ENCODE peak calls at places on chromosomes 4 and X, in five cellular contexts. One of them, this sample, is unnamed.

GRCh38 chrX:47446971-47447370 is 36.1 kb downstream of the ZNF41 start:
- DNase-seq in left ventricle myocardium inferior: no peak
- DNase-seq in tibial artery: no peak
- DNase-seq in right atrium auricular region: no peak
- DNase-seq in T-helper 17 cell: no peak
- DNase-seq in this sample: no peak

GRCh38 chr4:108651068-108651794 is 832 bp downstream of the OSTC start:
- DNase-seq in left ventricle myocardium inferior: no peak
- DNase-seq in tibial artery: no peak
- DNase-seq in right atrium auricular region: no peak
- DNase-seq in T-helper 17 cell: no peak
- DNase-seq in this sample: no peak

GRCh38 chr4:84965558-84966381 is 720 bp downstream of the WDFY3 start:
- DNase-seq in left ventricle myocardium inferior: peak; percentile 48
- DNase-seq in tibial artery: peak; percentile 70
- DNase-seq in right atrium auricular region: no peak
- DNase-seq in T-helper 17 cell: no peak
- DNase-seq in this sample: peak; percentile 80

GRCh38 chr4:147740176-147740575 is 8.3 kb downstream of the ARHGAP10 start:
- DNase-seq in left ventricle myocardium inferior: no peak
- DNase-seq in tibial artery: no peak
- DNase-seq in right atrium auricular region: no peak
- DNase-seq in T-helper 17 cell: no peak
- DNase-seq in this sample: no peak

GRCh38 chr4:145034727-145035211 is 63.2 kb downstream of the ANAPC10 start:
- DNase-seq in left ventricle myocardium inferior: no peak
- DNase-seq in tibial artery: no peak
- DNase-seq in right atrium auricular region: no peak
- DNase-seq in T-helper 17 cell: no peak
- DNase-seq in this sample: no peak

GRCh38 chr4:181564616-181565015 is 678.6 kb upstream of the TENM3 start:
- DNase-seq in left ventricle myocardium inferior: no peak
- DNase-seq in tibial artery: no peak
- DNase-seq in right atrium auricular region: no peak
- DNase-seq in T-helper 17 cell: no peak
- DNase-seq in this sample: no peak

GRCh38 chrX:107450823-107451509 is 1.5 kb downstream of the FRMPD3 start:
- DNase-seq in left ventricle myocardium inferior: no peak
- DNase-seq in tibial artery: no peak
- DNase-seq in right atrium auricular region: no peak
- DNase-seq in T-helper 17 cell: no peak
- DNase-seq in this sample: no peak

GRCh38 chr4:15675363-15675762 is 6.3 kb upstream of the FAM200B start:
- DNase-seq in left ventricle myocardium inferior: no peak
- DNase-seq in tibial artery: no peak
- DNase-seq in right atrium auricular region: no peak
- DNase-seq in T-helper 17 cell: no peak
- DNase-seq in this sample: no peak

GRCh38 chr4:106869551-106869950 is 166.6 kb downstream of the DKK2 start:
- DNase-seq in left ventricle myocardium inferior: no peak
- DNase-seq in tibial artery: no peak
- DNase-seq in right atrium auricular region: no peak
- DNase-seq in T-helper 17 cell: no peak
- DNase-seq in this sample: no peak

GRCh38 chrX:44572340-44572938 is 29.8 kb upstream of the FUNDC1 start:
- DNase-seq in left ventricle myocardium inferior: no peak
- DNase-seq in tibial artery: no peak
- DNase-seq in right atrium auricular region: no peak
- DNase-seq in T-helper 17 cell: no peak
- DNase-seq in this sample: no peak

GRCh38 chr4:102869569-102870227 is 906 bp downstream of the CISD2 start:
- DNase-seq in left ventricle myocardium inferior: no peak
- DNase-seq in tibial artery: no peak
- DNase-seq in right atrium auricular region: no peak
- DNase-seq in T-helper 17 cell: peak; percentile 13
- DNase-seq in this sample: no peak

GRCh38 chr4:70927502-70928139 is 25.5 kb downstream of the MOB1B start:
- DNase-seq in left ventricle myocardium inferior: no peak
- DNase-seq in tibial artery: no peak
- DNase-seq in right atrium auricular region: no peak
- DNase-seq in T-helper 17 cell: no peak
- DNase-seq in this sample: no peak

GRCh38 chr4:100548209-100548579 is 30.4 kb upstream of the EMCN start:
- DNase-seq in left ventricle myocardium inferior: no peak
- DNase-seq in tibial artery: no peak
- DNase-seq in right atrium auricular region: no peak
- DNase-seq in T-helper 17 cell: no peak
- DNase-seq in this sample: no peak

GRCh38 chr4:2416564-2417195 is 1.8 kb downstream of the ZFYVE28 start:
- DNase-seq in left ventricle myocardium inferior: peak; percentile 38
- DNase-seq in tibial artery: no peak
- DNase-seq in right atrium auricular region: no peak
- DNase-seq in T-helper 17 cell: no peak
- DNase-seq in this sample: no peak

GRCh38 chr4:15375707-15376106 is 52.1 kb upstream of the C1QTNF7 start:
- DNase-seq in left ventricle myocardium inferior: no peak
- DNase-seq in tibial artery: no peak
- DNase-seq in right atrium auricular region: no peak
- DNase-seq in T-helper 17 cell: no peak
- DNase-seq in this sample: no peak

GRCh38 chr4:135601351-135601750 is 1399.8 kb upstream of the PABPC4L start:
- DNase-seq in left ventricle myocardium inferior: no peak
- DNase-seq in tibial artery: no peak
- DNase-seq in right atrium auricular region: no peak
- DNase-seq in T-helper 17 cell: no peak
- DNase-seq in this sample: no peak

GRCh38 chr4:186765138-186765537 is 41.5 kb upstream of the FAT1 start:
- DNase-seq in left ventricle myocardium inferior: no peak
- DNase-seq in tibial artery: peak; percentile 69
- DNase-seq in right atrium auricular region: no peak
- DNase-seq in T-helper 17 cell: no peak
- DNase-seq in this sample: no peak

GRCh38 chr4:122577808-122578781 is 42.8 kb downstream of the IL21 start:
- DNase-seq in left ventricle myocardium inferior: no peak
- DNase-seq in tibial artery: no peak
- DNase-seq in right atrium auricular region: no peak
- DNase-seq in T-helper 17 cell: peak; percentile 15
- DNase-seq in this sample: no peak

GRCh38 chrX:134607523-134607922 is 50.7 kb downstream of the PLAC1 start:
- DNase-seq in left ventricle myocardium inferior: no peak
- DNase-seq in tibial artery: no peak
- DNase-seq in right atrium auricular region: no peak
- DNase-seq in T-helper 17 cell: no peak
- DNase-seq in this sample: no peak

GRCh38 chrX:71144651-71145050 is at the start of gene NLGN3:
- DNase-seq in left ventricle myocardium inferior: no peak
- DNase-seq in tibial artery: no peak
- DNase-seq in right atrium auricular region: no peak
- DNase-seq in T-helper 17 cell: no peak
- DNase-seq in this sample: peak; percentile 62

GRCh38 chr4:81136161-81136910 is 78.7 kb downstream of the PRKG2 start:
- DNase-seq in left ventricle myocardium inferior: no peak
- DNase-seq in tibial artery: no peak
- DNase-seq in right atrium auricular region: no peak
- DNase-seq in T-helper 17 cell: no peak
- DNase-seq in this sample: peak; percentile 20

GRCh38 chr4:84498203-84499026 is 677 bp downstream of the NKX6-1 start:
- DNase-seq in left ventricle myocardium inferior: no peak
- DNase-seq in tibial artery: no peak
- DNase-seq in right atrium auricular region: no peak
- DNase-seq in T-helper 17 cell: no peak
- DNase-seq in this sample: peak; percentile 56

GRCh38 chrX:48957477-48957826 is at the start of gene OTUD5:
- DNase-seq in left ventricle myocardium inferior: peak; percentile 51
- DNase-seq in tibial artery: peak; percentile 79
- DNase-seq in right atrium auricular region: no peak
- DNase-seq in T-helper 17 cell: peak; percentile 62
- DNase-seq in this sample: peak; percentile 87

GRCh38 chr4:84924439-84924838 is 42.1 kb downstream of the WDFY3 start:
- DNase-seq in left ventricle myocardium inferior: no peak
- DNase-seq in tibial artery: no peak
- DNase-seq in right atrium auricular region: no peak
- DNase-seq in T-helper 17 cell: no peak
- DNase-seq in this sample: no peak

GRCh38 chr4:30962949-30963348 is 242.8 kb downstream of the PCDH7 start:
- DNase-seq in left ventricle myocardium inferior: no peak
- DNase-seq in tibial artery: no peak
- DNase-seq in right atrium auricular region: no peak
- DNase-seq in T-helper 17 cell: no peak
- DNase-seq in this sample: no peak

GRCh38 chrX:9788908-9789307 is 2.7 kb downstream of the SHROOM2 start:
- DNase-seq in left ventricle myocardium inferior: no peak
- DNase-seq in tibial artery: no peak
- DNase-seq in right atrium auricular region: no peak
- DNase-seq in T-helper 17 cell: no peak
- DNase-seq in this sample: no peak

GRCh38 chr4:65337371-65337770 is 332.9 kb downstream of the EPHA5 start:
- DNase-seq in left ventricle myocardium inferior: no peak
- DNase-seq in tibial artery: no peak
- DNase-seq in right atrium auricular region: no peak
- DNase-seq in T-helper 17 cell: no peak
- DNase-seq in this sample: no peak

GRCh38 chr4:107966903-107967302 is 22.8 kb upstream of the HADH start:
- DNase-seq in left ventricle myocardium inferior: no peak
- DNase-seq in tibial artery: no peak
- DNase-seq in right atrium auricular region: no peak
- DNase-seq in T-helper 17 cell: no peak
- DNase-seq in this sample: no peak

GRCh38 chrX:150476183-150476699 is 92.2 kb upstream of the MTM1 start:
- DNase-seq in left ventricle myocardium inferior: no peak
- DNase-seq in tibial artery: no peak
- DNase-seq in right atrium auricular region: no peak
- DNase-seq in T-helper 17 cell: no peak
- DNase-seq in this sample: no peak

GRCh38 chr4:184506527-184507121 is 32.3 kb upstream of the IRF2 start:
- DNase-seq in left ventricle myocardium inferior: no peak
- DNase-seq in tibial artery: no peak
- DNase-seq in right atrium auricular region: no peak
- DNase-seq in T-helper 17 cell: no peak
- DNase-seq in this sample: no peak

GRCh38 chr4:100356172-100356571 is 161.7 kb downstream of the EMCN start:
- DNase-seq in left ventricle myocardium inferior: no peak
- DNase-seq in tibial artery: no peak
- DNase-seq in right atrium auricular region: no peak
- DNase-seq in T-helper 17 cell: no peak
- DNase-seq in this sample: no peak

DNA sequence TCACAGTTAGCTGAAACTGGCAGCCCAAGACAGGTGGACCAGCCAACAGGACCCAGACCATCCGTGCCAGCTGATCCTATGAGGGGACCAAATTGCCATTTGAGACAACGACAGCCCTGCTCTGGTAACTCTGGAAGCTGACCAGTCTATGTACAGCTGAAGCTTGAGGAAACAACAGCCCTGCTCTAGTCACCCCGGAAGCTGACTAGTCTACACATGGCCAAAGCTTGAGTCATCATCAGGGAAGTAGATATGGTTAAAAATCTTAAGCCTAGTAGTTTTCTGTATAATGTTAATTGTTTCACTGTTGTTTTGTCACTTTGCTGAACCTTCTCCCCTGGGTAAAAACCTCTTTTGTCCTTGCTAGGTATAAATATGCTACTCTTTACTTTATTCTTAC is 905.4 kb upstream of the NDST4 start:
- DNase-seq in left ventricle myocardium inferior: no peak
- DNase-seq in tibial artery: no peak
- DNase-seq in right atrium auricular region: no peak
- DNase-seq in T-helper 17 cell: no peak
- DNase-seq in this sample: no peak
- H3K9me3 ChIP-seq in left ventricle myocardium inferior: peaks cover 86% of the 10 kb centered on the region
- H3K9me3 ChIP-seq in tibial artery: peaks cover 34% of the 10 kb centered on the region
- H3K9me3 ChIP-seq in right atrium auricular region: peaks cover 5% of the 10 kb centered on the region
- H3K9me3 ChIP-seq in T-helper 17 cell: peaks cover 4% of the 10 kb centered on the region
- H3K9me3 ChIP-seq in this sample: peaks cover 8% of the 10 kb centered on the region

GRCh38 chr4:125741825-125742452 is 427.2 kb downstream of the FAT4 start:
- DNase-seq in left ventricle myocardium inferior: no peak
- DNase-seq in tibial artery: no peak
- DNase-seq in right atrium auricular region: no peak
- DNase-seq in T-helper 17 cell: no peak
- DNase-seq in this sample: no peak

GRCh38 chr4:125744891-125745364 is 430.2 kb downstream of the FAT4 start:
- DNase-seq in left ventricle myocardium inferior: no peak
- DNase-seq in tibial artery: no peak
- DNase-seq in right atrium auricular region: no peak
- DNase-seq in T-helper 17 cell: peak; percentile 10
- DNase-seq in this sample: peak; percentile 50

GRCh38 chr4:125736057-125736456 is 421.3 kb downstream of the FAT4 start:
- DNase-seq in left ventricle myocardium inferior: no peak
- DNase-seq in tibial artery: no peak
- DNase-seq in right atrium auricular region: no peak
- DNase-seq in T-helper 17 cell: no peak
- DNase-seq in this sample: no peak

GRCh38 chr4:125735107-125735506 is 420.4 kb downstream of the FAT4 start:
- DNase-seq in left ventricle myocardium inferior: no peak
- DNase-seq in tibial artery: no peak
- DNase-seq in right atrium auricular region: peak; percentile 68
- DNase-seq in T-helper 17 cell: no peak
- DNase-seq in this sample: peak; percentile 69

GRCh38 chr4:125739760-125740159 is 425.0 kb downstream of the FAT4 start:
- DNase-seq in left ventricle myocardium inferior: no peak
- DNase-seq in tibial artery: no peak
- DNase-seq in right atrium auricular region: no peak
- DNase-seq in T-helper 17 cell: no peak
- DNase-seq in this sample: peak; percentile 55
- H3K9me3 ChIP-seq in left ventricle myocardium inferior: peaks cover 20% of the 10 kb centered on the region
- H3K9me3 ChIP-seq in tibial artery: no peaks in the 10 kb centered on the region
- H3K9me3 ChIP-seq in right atrium auricular region: peaks cover 4% of the 10 kb centered on the region
- H3K9me3 ChIP-seq in T-helper 17 cell: no peaks in the 10 kb centered on the region
- H3K9me3 ChIP-seq in this sample: no peaks in the 10 kb centered on the region

DNA sequence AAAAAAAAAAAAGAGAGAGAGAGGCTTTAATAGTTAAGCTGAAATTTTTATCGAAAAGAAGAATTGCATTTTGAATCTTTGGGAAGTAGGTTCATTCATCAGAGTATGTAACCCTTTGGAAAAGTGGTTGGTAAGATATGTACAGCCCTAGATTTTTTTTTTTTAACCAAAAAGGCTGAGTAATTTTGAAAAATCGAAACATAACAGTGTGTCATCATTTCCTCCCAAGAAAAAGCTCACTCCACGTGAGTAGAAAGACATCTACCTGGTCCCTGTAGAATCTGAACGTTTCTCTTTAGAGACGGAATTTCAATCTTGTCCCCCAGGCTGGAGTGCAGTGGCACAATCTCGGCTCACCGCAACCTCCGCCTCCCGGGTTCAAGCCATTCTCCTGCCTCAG is 16.2 kb downstream of the SHOX start:
- DNase-seq in left ventricle myocardium inferior: no peak
- DNase-seq in tibial artery: no peak
- DNase-seq in right atrium auricular region: no peak
- DNase-seq in T-helper 17 cell: no peak
- DNase-seq in this sample: no peak
- H3K9me3 ChIP-seq in left ventricle myocardium inferior: peaks cover 8% of the 10 kb centered on the region
- H3K9me3 ChIP-seq in tibial artery: no peaks in the 10 kb centered on the region
- H3K9me3 ChIP-seq in right atrium auricular region: no peaks in the 10 kb centered on the region
- H3K9me3 ChIP-seq in T-helper 17 cell: no peaks in the 10 kb centered on the region
- H3K9me3 ChIP-seq in this sample: no peaks in the 10 kb centered on the region

GRCh38 chrX:155435744-155436112 is 22.7 kb downstream of the F8A3 start:
- DNase-seq in left ventricle myocardium inferior: no peak
- DNase-seq in tibial artery: no peak
- DNase-seq in right atrium auricular region: no peak
- DNase-seq in T-helper 17 cell: no peak
- DNase-seq in this sample: no peak

GRCh38 chrX:155434906-155435743 is 23.3 kb downstream of the F8A3 start:
- DNase-seq in left ventricle myocardium inferior: peak; percentile 14
- DNase-seq in tibial artery: no peak
- DNase-seq in right atrium auricular region: peak; percentile 60
- DNase-seq in T-helper 17 cell: no peak
- DNase-seq in this sample: peak; percentile 40

GRCh38 chrX:155441097-155441496 is 17.3 kb downstream of the F8A3 start:
- DNase-seq in left ventricle myocardium inferior: no peak
- DNase-seq in tibial artery: no peak
- DNase-seq in right atrium auricular region: no peak
- DNase-seq in T-helper 17 cell: no peak
- DNase-seq in this sample: no peak
- H3K9me3 ChIP-seq in left ventricle myocardium inferior: peaks cover 16% of the 10 kb centered on the region
- H3K9me3 ChIP-seq in tibial artery: peaks cover 3% of the 10 kb centered on the region
- H3K9me3 ChIP-seq in right atrium auricular region: no peaks in the 10 kb centered on the region
- H3K9me3 ChIP-seq in T-helper 17 cell: no peaks in the 10 kb centered on the region
- H3K9me3 ChIP-seq in this sample: no peaks in the 10 kb centered on the region